ENCODE peak calls at places on chromosomes 5 and 9, in eight cellular contexts. One of them, this sample, is unnamed.

GRCh38 chr5:93572773-93573626 is 8.0 kb downstream of the NR2F1-AS1 start:
- DNase-seq in stimulated activated CD8-positive, alpha-beta memory T cell treated with anti-CD3 and anti-CD28 coated beads, Interleukin-2, amount 100 ng/mL, for 1 hour: no peak
- DNase-seq in left ventricle myocardium inferior: no peak
- DNase-seq in D341Med: peak; percentile 65
- DNase-seq in adrenal gland: no peak
- DNase-seq in nephron progenitor cell: peak; percentile 77
- DNase-seq in choroid plexus epithelial cell: peak; percentile 80
- DNase-seq in Calu3: no peak
- DNase-seq in this sample: no peak

GRCh38 chr5:5278815-5279381 is 138.8 kb downstream of the ADAMTS16 start:
- DNase-seq in stimulated activated CD8-positive, alpha-beta memory T cell treated with anti-CD3 and anti-CD28 coated beads, Interleukin-2, amount 100 ng/mL, for 1 hour: no peak
- DNase-seq in left ventricle myocardium inferior: no peak
- DNase-seq in D341Med: no peak
- DNase-seq in adrenal gland: no peak
- DNase-seq in nephron progenitor cell: no peak
- DNase-seq in choroid plexus epithelial cell: no peak
- DNase-seq in Calu3: no peak
- DNase-seq in this sample: no peak

GRCh38 chr5:17216974-17217325 is 481 bp upstream of the BASP1 start:
- DNase-seq in stimulated activated CD8-positive, alpha-beta memory T cell treated with anti-CD3 and anti-CD28 coated beads, Interleukin-2, amount 100 ng/mL, for 1 hour: no peak
- DNase-seq in left ventricle myocardium inferior: no peak
- DNase-seq in D341Med: peak; percentile 56
- DNase-seq in adrenal gland: no peak
- DNase-seq in nephron progenitor cell: peak; percentile 74
- DNase-seq in choroid plexus epithelial cell: peak; percentile 73
- DNase-seq in Calu3: no peak
- DNase-seq in this sample: peak; percentile 63

GRCh38 chr9:29830815-29831214 is 2257.5 kb upstream of the C9orf72 start:
- DNase-seq in stimulated activated CD8-positive, alpha-beta memory T cell treated with anti-CD3 and anti-CD28 coated beads, Interleukin-2, amount 100 ng/mL, for 1 hour: no peak
- DNase-seq in left ventricle myocardium inferior: no peak
- DNase-seq in D341Med: peak; percentile 56
- DNase-seq in adrenal gland: no peak
- DNase-seq in nephron progenitor cell: peak; percentile 39
- DNase-seq in choroid plexus epithelial cell: peak; percentile 77
- DNase-seq in Calu3: peak; percentile 54
- DNase-seq in this sample: peak; percentile 43

GRCh38 chr5:6377582-6378127 is 692 bp downstream of the MED10 start:
- DNase-seq in stimulated activated CD8-positive, alpha-beta memory T cell treated with anti-CD3 and anti-CD28 coated beads, Interleukin-2, amount 100 ng/mL, for 1 hour: no peak
- DNase-seq in left ventricle myocardium inferior: no peak
- DNase-seq in D341Med: no peak
- DNase-seq in adrenal gland: no peak
- DNase-seq in nephron progenitor cell: no peak
- DNase-seq in choroid plexus epithelial cell: peak; percentile 14
- DNase-seq in Calu3: no peak
- DNase-seq in this sample: no peak

GRCh38 chr5:72847989-72848473 is 31.6 kb downstream of the TNPO1 start:
- DNase-seq in stimulated activated CD8-positive, alpha-beta memory T cell treated with anti-CD3 and anti-CD28 coated beads, Interleukin-2, amount 100 ng/mL, for 1 hour: peak; percentile 72
- DNase-seq in left ventricle myocardium inferior: peak; percentile 91
- DNase-seq in D341Med: peak; percentile 85
- DNase-seq in adrenal gland: peak; percentile 95
- DNase-seq in nephron progenitor cell: peak; percentile 84
- DNase-seq in choroid plexus epithelial cell: peak; percentile 94
- DNase-seq in Calu3: peak; percentile 94
- DNase-seq in this sample: peak; percentile 85

GRCh38 chr9:133735894-133736293 is 2.3 kb downstream of the SARDH start:
- DNase-seq in stimulated activated CD8-positive, alpha-beta memory T cell treated with anti-CD3 and anti-CD28 coated beads, Interleukin-2, amount 100 ng/mL, for 1 hour: no peak
- DNase-seq in left ventricle myocardium inferior: no peak
- DNase-seq in D341Med: no peak
- DNase-seq in adrenal gland: peak; percentile 28
- DNase-seq in nephron progenitor cell: no peak
- DNase-seq in choroid plexus epithelial cell: no peak
- DNase-seq in Calu3: no peak
- DNase-seq in this sample: no peak

GRCh38 chr5:151772868-151773561 is 1.3 kb downstream of the G3BP1 start:
- DNase-seq in stimulated activated CD8-positive, alpha-beta memory T cell treated with anti-CD3 and anti-CD28 coated beads, Interleukin-2, amount 100 ng/mL, for 1 hour: no peak
- DNase-seq in left ventricle myocardium inferior: no peak
- DNase-seq in D341Med: no peak
- DNase-seq in adrenal gland: no peak
- DNase-seq in nephron progenitor cell: no peak
- DNase-seq in choroid plexus epithelial cell: peak; percentile 34
- DNase-seq in Calu3: peak; percentile 25
- DNase-seq in this sample: no peak

GRCh38 chr9:135060461-135061116 is 26.9 kb upstream of the OLFM1 start:
- DNase-seq in stimulated activated CD8-positive, alpha-beta memory T cell treated with anti-CD3 and anti-CD28 coated beads, Interleukin-2, amount 100 ng/mL, for 1 hour: no peak
- DNase-seq in left ventricle myocardium inferior: no peak
- DNase-seq in D341Med: no peak
- DNase-seq in adrenal gland: no peak
- DNase-seq in nephron progenitor cell: no peak
- DNase-seq in choroid plexus epithelial cell: no peak
- DNase-seq in Calu3: no peak
- DNase-seq in this sample: no peak

GRCh38 chr5:139635606-139636206 is 12.4 kb upstream of the CXXC5 start:
- DNase-seq in stimulated activated CD8-positive, alpha-beta memory T cell treated with anti-CD3 and anti-CD28 coated beads, Interleukin-2, amount 100 ng/mL, for 1 hour: no peak
- DNase-seq in left ventricle myocardium inferior: peak; percentile 85
- DNase-seq in D341Med: peak; percentile 62
- DNase-seq in adrenal gland: peak; percentile 87
- DNase-seq in nephron progenitor cell: no peak
- DNase-seq in choroid plexus epithelial cell: peak; percentile 96
- DNase-seq in Calu3: peak; percentile 87
- DNase-seq in this sample: peak; percentile 84

GRCh38 chr9:97710356-97711222 is 13.4 kb upstream of the XPA start:
- DNase-seq in stimulated activated CD8-positive, alpha-beta memory T cell treated with anti-CD3 and anti-CD28 coated beads, Interleukin-2, amount 100 ng/mL, for 1 hour: peak; percentile 16
- DNase-seq in left ventricle myocardium inferior: no peak
- DNase-seq in D341Med: peak; percentile 81
- DNase-seq in adrenal gland: peak; percentile 72
- DNase-seq in nephron progenitor cell: peak; percentile 34
- DNase-seq in choroid plexus epithelial cell: peak; percentile 85
- DNase-seq in Calu3: peak; percentile 40
- DNase-seq in this sample: peak; percentile 59

GRCh38 chr5:175470756-175471155 is 7.6 kb upstream of the SFXN1 start:
- DNase-seq in stimulated activated CD8-positive, alpha-beta memory T cell treated with anti-CD3 and anti-CD28 coated beads, Interleukin-2, amount 100 ng/mL, for 1 hour: no peak
- DNase-seq in left ventricle myocardium inferior: no peak
- DNase-seq in D341Med: no peak
- DNase-seq in adrenal gland: no peak
- DNase-seq in nephron progenitor cell: no peak
- DNase-seq in choroid plexus epithelial cell: no peak
- DNase-seq in Calu3: no peak
- DNase-seq in this sample: no peak

GRCh38 chr5:166795756-166796155 is 1495.7 kb upstream of the WWC1 start:
- DNase-seq in stimulated activated CD8-positive, alpha-beta memory T cell treated with anti-CD3 and anti-CD28 coated beads, Interleukin-2, amount 100 ng/mL, for 1 hour: no peak
- DNase-seq in left ventricle myocardium inferior: no peak
- DNase-seq in D341Med: no peak
- DNase-seq in adrenal gland: no peak
- DNase-seq in nephron progenitor cell: no peak
- DNase-seq in choroid plexus epithelial cell: no peak
- DNase-seq in Calu3: no peak
- DNase-seq in this sample: no peak